ENCODE peak calls at places on chromosome 11, in seven cellular contexts. One of them, this sample, is unnamed. For H3K4me1, the result is how much of the 10 kb centered on the place peaks cover.

GRCh38 chr11:14223636-14224035 is 135.3 kb downstream of the RRAS2 start:
- DNase-seq in CD8-positive, alpha-beta T cell: no peak
- DNase-seq in H1: no peak
- DNase-seq in RWPE2: no peak
- DNase-seq in psoas muscle: no peak
- DNase-seq in pancreas: no peak
- DNase-seq in CD8-positive, alpha-beta memory T cell: no peak
- DNase-seq in this sample: no peak

GRCh38 chr11:65412271-65413076 is 10.1 kb upstream of the NEAT1 start:
- DNase-seq in CD8-positive, alpha-beta T cell: no peak
- DNase-seq in H1: no peak
- DNase-seq in RWPE2: peak
- DNase-seq in psoas muscle: peak
- DNase-seq in pancreas: peak
- DNase-seq in CD8-positive, alpha-beta memory T cell: no peak
- DNase-seq in this sample: no peak

GRCh38 chr11:69398529-69399492 is 82.7 kb upstream of the LINC01488 start:
- DNase-seq in CD8-positive, alpha-beta T cell: no peak
- DNase-seq in H1: no peak
- DNase-seq in RWPE2: no peak
- DNase-seq in psoas muscle: peak
- DNase-seq in pancreas: peak
- DNase-seq in CD8-positive, alpha-beta memory T cell: no peak
- DNase-seq in this sample: no peak

GRCh38 chr11:131455843-131456704 is 85.7 kb downstream of the NTM start:
- DNase-seq in CD8-positive, alpha-beta T cell: no peak
- DNase-seq in H1: no peak
- DNase-seq in RWPE2: no peak
- DNase-seq in psoas muscle: no peak
- DNase-seq in pancreas: no peak
- DNase-seq in CD8-positive, alpha-beta memory T cell: no peak
- DNase-seq in this sample: no peak

GRCh38 chr11:1371836-1372465 is 17.8 kb upstream of the BRSK2 start:
- DNase-seq in CD8-positive, alpha-beta T cell: no peak
- DNase-seq in H1: no peak
- DNase-seq in RWPE2: no peak
- DNase-seq in psoas muscle: no peak
- DNase-seq in pancreas: no peak
- DNase-seq in CD8-positive, alpha-beta memory T cell: no peak
- DNase-seq in this sample: no peak

GRCh38 chr11:115322553-115323203 is 181.5 kb downstream of the CADM1 start:
- DNase-seq in CD8-positive, alpha-beta T cell: no peak
- DNase-seq in H1: no peak
- DNase-seq in RWPE2: no peak
- DNase-seq in psoas muscle: no peak
- DNase-seq in pancreas: no peak
- DNase-seq in CD8-positive, alpha-beta memory T cell: no peak
- DNase-seq in this sample: no peak

GRCh38 chr11:723120-723883 is 17.3 kb downstream of the EPS8L2 start:
- DNase-seq in CD8-positive, alpha-beta T cell: peak
- DNase-seq in H1: no peak
- DNase-seq in RWPE2: no peak
- DNase-seq in psoas muscle: no peak
- DNase-seq in pancreas: no peak
- DNase-seq in CD8-positive, alpha-beta memory T cell: peak
- DNase-seq in this sample: no peak

GRCh38 chr11:61694971-61695706 is 14.9 kb downstream of the DAGLA start:
- DNase-seq in CD8-positive, alpha-beta T cell: no peak
- DNase-seq in H1: no peak
- DNase-seq in RWPE2: no peak
- DNase-seq in psoas muscle: peak
- DNase-seq in pancreas: no peak
- DNase-seq in CD8-positive, alpha-beta memory T cell: no peak
- DNase-seq in this sample: no peak

GRCh38 chr11:28699701-28700100 is 591.5 kb downstream of the METTL15 start:
- DNase-seq in CD8-positive, alpha-beta T cell: no peak
- DNase-seq in H1: no peak
- DNase-seq in RWPE2: no peak
- DNase-seq in psoas muscle: no peak
- DNase-seq in pancreas: no peak
- DNase-seq in CD8-positive, alpha-beta memory T cell: no peak
- DNase-seq in this sample: no peak

GRCh38 chr11:18471995-18472394 is 16.3 kb downstream of the LDHAL6A start:
- DNase-seq in CD8-positive, alpha-beta T cell: no peak
- DNase-seq in H1: no peak
- DNase-seq in RWPE2: no peak
- DNase-seq in psoas muscle: no peak
- DNase-seq in pancreas: no peak
- DNase-seq in CD8-positive, alpha-beta memory T cell: no peak
- DNase-seq in this sample: no peak

GRCh38 chr11:81165164-81165563 is 1568.5 kb downstream of the FAM181B start:
- DNase-seq in CD8-positive, alpha-beta T cell: no peak
- DNase-seq in H1: no peak
- DNase-seq in RWPE2: no peak
- DNase-seq in psoas muscle: no peak
- DNase-seq in pancreas: no peak
- DNase-seq in CD8-positive, alpha-beta memory T cell: no peak
- DNase-seq in this sample: no peak

GRCh38 chr11:93225642-93226041 is 27.9 kb upstream of the SLC36A4 start:
- DNase-seq in CD8-positive, alpha-beta T cell: no peak
- DNase-seq in H1: no peak
- DNase-seq in RWPE2: no peak
- DNase-seq in psoas muscle: no peak
- DNase-seq in pancreas: no peak
- DNase-seq in CD8-positive, alpha-beta memory T cell: peak
- DNase-seq in this sample: no peak

GRCh38 chr11:18527512-18527911 is 770 bp upstream of the TSG101 start:
- DNase-seq in CD8-positive, alpha-beta T cell: no peak
- DNase-seq in H1: no peak
- DNase-seq in RWPE2: no peak
- DNase-seq in psoas muscle: no peak
- DNase-seq in pancreas: no peak
- DNase-seq in CD8-positive, alpha-beta memory T cell: no peak
- DNase-seq in this sample: no peak

GRCh38 chr11:64455436-64456261 is 96.7 kb downstream of the RPS6KA4 start:
- DNase-seq in CD8-positive, alpha-beta T cell: no peak
- DNase-seq in H1: no peak
- DNase-seq in RWPE2: no peak
- DNase-seq in psoas muscle: no peak
- DNase-seq in pancreas: no peak
- DNase-seq in CD8-positive, alpha-beta memory T cell: no peak
- DNase-seq in this sample: no peak

GRCh38 chr11:82927264-82927880 is 25.8 kb downstream of the DDIAS start:
- DNase-seq in CD8-positive, alpha-beta T cell: no peak
- DNase-seq in H1: no peak
- DNase-seq in RWPE2: no peak
- DNase-seq in psoas muscle: no peak
- DNase-seq in pancreas: no peak
- DNase-seq in CD8-positive, alpha-beta memory T cell: peak
- DNase-seq in this sample: no peak

GRCh38 chr11:123839131-123839530 is 33.0 kb upstream of the OR6M1 start:
- DNase-seq in CD8-positive, alpha-beta T cell: no peak
- DNase-seq in H1: no peak
- DNase-seq in RWPE2: no peak
- DNase-seq in psoas muscle: no peak
- DNase-seq in pancreas: no peak
- DNase-seq in CD8-positive, alpha-beta memory T cell: no peak
- DNase-seq in this sample: no peak

GRCh38 chr11:71420455-71421241 is 27.5 kb downstream of the DHCR7 start:
- DNase-seq in CD8-positive, alpha-beta T cell: no peak
- DNase-seq in H1: peak
- DNase-seq in RWPE2: no peak
- DNase-seq in psoas muscle: no peak
- DNase-seq in pancreas: no peak
- DNase-seq in CD8-positive, alpha-beta memory T cell: no peak
- DNase-seq in this sample: no peak

GRCh38 chr11:101745756-101746155 is 161.9 kb upstream of the TRPC6 start:
- DNase-seq in CD8-positive, alpha-beta T cell: no peak
- DNase-seq in H1: no peak
- DNase-seq in RWPE2: no peak
- DNase-seq in psoas muscle: no peak
- DNase-seq in pancreas: no peak
- DNase-seq in CD8-positive, alpha-beta memory T cell: no peak
- DNase-seq in this sample: no peak

DNA sequence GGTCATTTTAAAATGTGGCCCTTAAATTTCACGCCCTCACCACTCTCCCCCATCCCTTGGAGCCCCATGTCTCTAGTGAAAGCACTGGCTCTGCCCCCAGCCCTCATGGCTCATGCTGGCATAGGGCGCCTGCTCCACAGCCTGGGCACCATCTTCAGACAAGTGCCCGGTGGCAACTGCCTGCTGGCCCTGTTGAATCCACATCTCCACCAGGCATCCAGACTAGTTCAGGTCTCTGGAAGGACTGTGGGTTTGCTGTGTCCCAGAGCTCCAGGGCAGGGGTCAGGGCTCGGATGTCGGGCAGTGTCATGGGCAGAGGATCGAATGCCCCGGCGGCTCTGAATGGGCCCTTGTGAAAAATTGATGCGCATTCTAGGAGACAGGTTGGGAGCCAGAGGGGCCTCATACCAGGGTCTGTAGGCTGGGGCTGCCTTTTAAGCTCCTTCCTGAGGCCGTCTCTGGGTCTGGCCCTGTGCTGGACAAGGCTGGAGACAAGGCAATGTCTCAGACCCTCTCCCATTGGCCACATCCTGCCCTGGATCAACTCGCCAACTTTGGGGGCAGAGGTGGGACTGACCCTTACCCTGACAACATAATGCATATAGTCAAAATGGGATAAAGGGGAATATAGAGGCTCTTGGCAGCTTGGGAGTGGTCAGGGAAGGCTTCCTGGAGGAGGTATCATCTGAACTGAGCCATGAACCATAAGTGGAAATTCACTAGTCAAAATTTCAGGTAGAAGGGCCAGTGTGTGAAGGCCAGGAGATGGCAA is 1.2 kb downstream of the MYO7A start:
- DNase-seq in CD8-positive, alpha-beta T cell: no peak
- DNase-seq in H1: no peak
- DNase-seq in RWPE2: no peak
- DNase-seq in psoas muscle: no peak
- DNase-seq in pancreas: no peak
- DNase-seq in CD8-positive, alpha-beta memory T cell: no peak
- DNase-seq in this sample: no peak
- H3K4me3 ChIP-seq in CD8-positive, alpha-beta T cell: no peak
- H3K4me3 ChIP-seq in H1: no peak
- H3K4me3 ChIP-seq in RWPE2: no peak
- H3K4me3 ChIP-seq in psoas muscle: no peak
- H3K4me3 ChIP-seq in pancreas: no peak
- H3K4me3 ChIP-seq in CD8-positive, alpha-beta memory T cell: no peak
- H3K4me3 ChIP-seq in this sample: no peak

GRCh38 chr11:97770570-97770969 is 1250.2 kb upstream of the CNTN5 start:
- DNase-seq in CD8-positive, alpha-beta T cell: no peak
- DNase-seq in H1: no peak
- DNase-seq in RWPE2: no peak
- DNase-seq in psoas muscle: no peak
- DNase-seq in pancreas: no peak
- DNase-seq in CD8-positive, alpha-beta memory T cell: no peak
- DNase-seq in this sample: no peak
- H3K27ac ChIP-seq in CD8-positive, alpha-beta T cell: no peak
- H3K27ac ChIP-seq in H1: no peak
- H3K27ac ChIP-seq in RWPE2: no peak
- H3K27ac ChIP-seq in psoas muscle: no peak
- H3K27ac ChIP-seq in pancreas: no peak
- H3K27ac ChIP-seq in CD8-positive, alpha-beta memory T cell: no peak
- H3K27ac ChIP-seq in this sample: no peak

DNA sequence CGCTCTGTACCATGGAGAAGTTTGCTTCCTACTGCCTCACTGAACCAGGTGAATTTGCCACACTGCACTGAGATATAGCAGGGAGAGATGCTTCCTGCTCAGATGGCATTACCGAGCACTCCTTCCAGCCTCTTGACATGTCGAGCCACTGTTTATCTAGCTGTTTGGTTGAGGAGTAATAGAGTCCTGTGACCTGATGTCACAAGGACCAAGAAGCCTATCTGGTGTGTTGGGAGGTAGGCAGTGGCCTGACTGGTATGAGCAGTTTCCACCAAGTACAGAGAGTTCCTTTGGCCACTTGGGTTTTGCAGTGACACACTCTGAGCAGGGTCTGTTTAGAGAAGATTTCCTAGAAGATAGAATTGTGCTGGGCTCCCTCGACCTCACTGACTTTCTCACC is 5.2 kb downstream of the ACAD8 start:
- DNase-seq in CD8-positive, alpha-beta T cell: no peak
- DNase-seq in H1: no peak
- DNase-seq in RWPE2: no peak
- DNase-seq in psoas muscle: no peak
- DNase-seq in pancreas: no peak
- DNase-seq in CD8-positive, alpha-beta memory T cell: no peak
- DNase-seq in this sample: no peak
- H3K4me1 ChIP-seq in CD8-positive, alpha-beta T cell: under half
- H3K4me1 ChIP-seq in H1: under half
- H3K4me1 ChIP-seq in RWPE2: under half
- H3K4me1 ChIP-seq in psoas muscle: under half
- H3K4me1 ChIP-seq in pancreas: under half
- H3K4me1 ChIP-seq in CD8-positive, alpha-beta memory T cell: under half
- H3K4me1 ChIP-seq in this sample: under half

GRCh38 chr11:57903011-57903410 is 120.7 kb upstream of the OR9Q1 start:
- DNase-seq in CD8-positive, alpha-beta T cell: no peak
- DNase-seq in H1: no peak
- DNase-seq in RWPE2: no peak
- DNase-seq in psoas muscle: no peak
- DNase-seq in pancreas: no peak
- DNase-seq in CD8-positive, alpha-beta memory T cell: no peak
- DNase-seq in this sample: no peak

GRCh38 chr11:57901756-57902155 is 121.9 kb upstream of the OR9Q1 start:
- DNase-seq in CD8-positive, alpha-beta T cell: no peak
- DNase-seq in H1: no peak
- DNase-seq in RWPE2: peak
- DNase-seq in psoas muscle: no peak
- DNase-seq in pancreas: no peak
- DNase-seq in CD8-positive, alpha-beta memory T cell: no peak
- DNase-seq in this sample: no peak

GRCh38 chr11:57905439-57905838 is 118.2 kb upstream of the OR9Q1 start:
- DNase-seq in CD8-positive, alpha-beta T cell: no peak
- DNase-seq in H1: no peak
- DNase-seq in RWPE2: no peak
- DNase-seq in psoas muscle: no peak
- DNase-seq in pancreas: no peak
- DNase-seq in CD8-positive, alpha-beta memory T cell: no peak
- DNase-seq in this sample: no peak

GRCh38 chr11:57904369-57904768 is 119.3 kb upstream of the OR9Q1 start:
- DNase-seq in CD8-positive, alpha-beta T cell: no peak
- DNase-seq in H1: no peak
- DNase-seq in RWPE2: no peak
- DNase-seq in psoas muscle: no peak
- DNase-seq in pancreas: no peak
- DNase-seq in CD8-positive, alpha-beta memory T cell: no peak
- DNase-seq in this sample: no peak

DNA sequence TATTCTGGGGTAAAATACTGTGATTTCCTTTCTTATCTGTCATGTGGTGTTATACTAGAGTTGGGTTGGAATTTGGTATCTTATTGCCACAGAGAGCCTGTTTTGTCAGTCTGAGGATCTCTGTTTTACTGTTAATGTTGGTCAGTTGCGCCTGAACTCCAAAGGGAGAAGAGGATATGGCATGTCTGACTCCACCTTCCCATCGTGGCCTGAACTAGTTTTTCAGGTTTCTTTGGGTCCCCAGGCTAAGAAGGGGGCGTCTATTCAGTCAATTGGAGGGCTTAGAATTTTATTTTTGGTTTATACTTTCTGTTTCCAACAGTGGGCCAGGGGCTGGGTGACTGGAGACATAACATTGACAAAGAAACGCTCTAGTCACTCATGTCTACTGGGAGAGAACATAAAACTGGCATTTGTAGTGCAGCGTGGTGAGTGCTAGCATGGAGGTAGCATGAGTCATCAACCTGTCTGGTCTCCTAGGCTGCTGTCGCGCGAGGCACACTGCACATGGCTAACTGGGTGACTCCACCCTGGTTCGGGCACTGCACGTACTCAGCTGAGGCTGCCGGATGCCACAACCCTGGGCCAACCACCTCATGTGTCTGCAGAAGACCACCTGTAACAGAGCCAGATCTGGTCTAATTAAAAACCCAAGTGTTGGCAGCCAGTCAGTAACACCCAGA is 120.1 kb upstream of the OR9Q1 start:
- DNase-seq in CD8-positive, alpha-beta T cell: peak
- DNase-seq in H1: no peak
- DNase-seq in RWPE2: peak
- DNase-seq in psoas muscle: no peak
- DNase-seq in pancreas: no peak
- DNase-seq in CD8-positive, alpha-beta memory T cell: no peak
- DNase-seq in this sample: no peak
- H3K4me3 ChIP-seq in CD8-positive, alpha-beta T cell: peak
- H3K4me3 ChIP-seq in H1: no peak
- H3K4me3 ChIP-seq in RWPE2: no peak
- H3K4me3 ChIP-seq in psoas muscle: no peak
- H3K4me3 ChIP-seq in pancreas: no peak
- H3K4me3 ChIP-seq in CD8-positive, alpha-beta memory T cell: no peak
- H3K4me3 ChIP-seq in this sample: no peak